ENCODE peak calls at places on chromosomes 12 and 14, in nine cellular contexts. T is stimulated activated CD4-positive, alpha-beta T cell treated with anti-CD3 and anti-CD28 coated beads, Interleukin-15, amount 100 ng/mL, for 1 hour; S is GM04504; N is activated CD8-positive, alpha-beta T cell treated with anti-CD3 and anti-CD28 coated beads, Interleukin-2, amount 10 ng/mL, durations not matched to agents 7 days and 5 days; U is endothelial cell; P is Ammon's horn; Q is M059J; Z is EL; X is CD8-positive, alpha-beta T cell. M is an unnamed sample.

GRCh38 chr14:21723431-21724045 is 49.9 kb upstream of the OR4E1 start:
- DNase-seq in Q (no peak), S (no peak), X (no peak), P (no peak), N (peak), Z (peak), U (peak), T (no peak), M (peak)

GRCh38 chr14:22263961-22264360 is 325.1 kb downstream of the DAD1 start:
- DNase-seq in Q (no peak), T (no peak), X (no peak), N (no peak), U (no peak), P (no peak), S (no peak), Z (no peak), M (no peak)

GRCh38 chr12:3593906-3594305 is 102.9 kb downstream of the PRMT8 start:
- DNase-seq in U (no peak), S (no peak), X (no peak), Q (no peak), P (no peak), Z (no peak), T (no peak), N (no peak), M (no peak)

GRCh38 chr12:31518680-31519227 is 72.2 kb downstream of the DENND5B start:
- DNase-seq in P (peak), U (no peak), T (no peak), Z (peak), S (peak), N (no peak), Q (peak), X (no peak), M (no peak)

GRCh38 chr14:55302367-55302766 is 31.1 kb downstream of the FBXO34 start:
- DNase-seq in Q (no peak), N (no peak), T (no peak), Z (no peak), P (no peak), S (no peak), U (no peak), X (no peak), M (no peak)

GRCh38 chr12:126811401-126811800 is 1455.6 kb upstream of the TMEM132C start:
- DNase-seq in Z (no peak), Q (no peak), S (no peak), T (no peak), X (no peak), U (no peak), N (no peak), P (no peak), M (no peak)

GRCh38 chr12:8648598-8649205 is 13.9 kb downstream of the MFAP5 start:
- DNase-seq in Z (no peak), S (no peak), Q (no peak), T (no peak), P (no peak), N (peak), U (no peak), X (no peak), M (no peak)

GRCh38 chr12:93710574-93710926 is 33.4 kb downstream of the CRADD start:
- DNase-seq in X (no peak), U (no peak), Q (no peak), T (no peak), N (no peak), S (no peak), Z (no peak), P (no peak), M (no peak)

GRCh38 chr12:77362871-77363270 is 297.5 kb upstream of the E2F7 start:
- DNase-seq in S (no peak), Z (no peak), X (no peak), Q (no peak), P (no peak), N (no peak), U (no peak), T (no peak), M (no peak)

GRCh38 chr12:19129121-19129485 is 430 bp upstream of the PLEKHA5 start:
- DNase-seq in S (no peak), P (no peak), Q (peak), T (no peak), N (no peak), X (no peak), U (no peak), Z (no peak), M (no peak)

GRCh38 chr12:129520736-129521135 is 383.1 kb downstream of the TMEM132D start:
- DNase-seq in X (no peak), Z (no peak), P (no peak), N (no peak), T (no peak), S (no peak), U (no peak), Q (no peak), M (no peak)

GRCh38 chr12:24478254-24478653 is 470.6 kb downstream of the BCAT1 start:
- DNase-seq in P (no peak), X (no peak), N (no peak), T (no peak), S (no peak), Q (no peak), U (no peak), Z (no peak), M (no peak)

GRCh38 chr14:34710744-34711143 is 3.6 kb downstream of the CFL2 start:
- DNase-seq in Z (peak), Q (no peak), S (no peak), X (no peak), N (no peak), P (no peak), T (no peak), U (no peak), M (no peak)

GRCh38 chr12:102913453-102914226 is 3.4 kb downstream of the PAH start:
- DNase-seq in S (no peak), Q (no peak), X (no peak), T (no peak), U (no peak), P (no peak), Z (no peak), N (no peak), M (no peak)

GRCh38 chr14:59483360-59483759 is 848 bp downstream of the L3HYPDH start:
- DNase-seq in U (no peak), Q (peak), X (no peak), T (no peak), P (peak), Z (peak), N (no peak), S (no peak), M (no peak)

GRCh38 chr12:110931315-110931728 is 10.9 kb upstream of the MYL2 start:
- DNase-seq in Q (peak), Z (no peak), U (no peak), X (no peak), N (no peak), T (no peak), P (no peak), S (no peak), M (no peak)

GRCh38 chr14:61569783-61570182 is 125.5 kb upstream of the HIF1A start:
- DNase-seq in U (no peak), S (peak), X (no peak), Z (peak), N (peak), Q (peak), T (no peak), P (no peak), M (peak)

GRCh38 chr14:93160353-93160801 is 24.3 kb downstream of the MOAP1 start:
- DNase-seq in N (peak), X (no peak), S (no peak), P (no peak), T (no peak), Q (peak), U (no peak), Z (peak), M (no peak)

GRCh38 chr12:119679081-119679480 is 11.1 kb downstream of the PRKAB1 start:
- DNase-seq in Q (no peak), X (no peak), P (no peak), T (no peak), Z (no peak), N (no peak), U (no peak), S (no peak), M (no peak)

GRCh38 chr12:124520258-124520657 is 47.2 kb downstream of the NCOR2 start:
- DNase-seq in Z (peak), Q (peak), X (no peak), P (no peak), U (no peak), N (no peak), S (no peak), T (no peak), M (no peak)

GRCh38 chr14:85280074-85280473 is 249.9 kb upstream of the FLRT2 start:
- DNase-seq in X (no peak), P (no peak), T (no peak), N (no peak), S (no peak), Q (no peak), Z (peak), U (no peak), M (no peak)

GRCh38 chr12:62282375-62282774 is 22.2 kb downstream of the USP15 start:
- DNase-seq in P (no peak), T (no peak), U (no peak), N (no peak), X (no peak), Q (no peak), Z (no peak), S (no peak), M (no peak)

GRCh38 chr14:37721976-37722659 is 126.7 kb downstream of the TTC6 start:
- DNase-seq in X (no peak), Z (peak), Q (no peak), S (no peak), N (no peak), T (no peak), P (no peak), U (no peak), M (no peak)

GRCh38 chr12:95118138-95118787 is 44.8 kb upstream of the NR2C1 start:
- DNase-seq in S (peak), Q (peak), X (no peak), T (no peak), U (no peak), Z (peak), N (no peak), P (no peak), M (no peak)

GRCh38 chr12:20030847-20031246 is 337.5 kb upstream of the PDE3A start:
- DNase-seq in X (no peak), N (no peak), P (no peak), Z (no peak), T (no peak), Q (no peak), S (no peak), U (no peak), M (no peak)

GRCh38 chr12:132248439-132249157 is 80.8 kb downstream of the GALNT9 start:
- DNase-seq in Q (no peak), T (no peak), Z (no peak), S (peak), U (no peak), N (no peak), X (no peak), P (peak), M (no peak)

GRCh38 chr12:76259660-76260389 is 88.4 kb downstream of the BBS10 start:
- DNase-seq in N (no peak), P (no peak), Q (peak), X (no peak), U (no peak), S (peak), Z (peak), T (no peak), M (no peak)

GRCh38 chr12:120761581-120761980 is 36.0 kb downstream of the ACADS start:
- DNase-seq in S (no peak), U (no peak), N (no peak), Z (no peak), X (no peak), Q (no peak), P (no peak), T (no peak), M (no peak)

GRCh38 chr14:85688024-85688423 is 158.1 kb downstream of the FLRT2 start:
- DNase-seq in U (no peak), N (no peak), P (no peak), Z (no peak), X (no peak), Q (no peak), S (no peak), T (no peak), M (no peak)

GRCh38 chr12:52865090-52865944 is 16.5 kb upstream of the KRT78 start:
- DNase-seq in N (peak), S (no peak), Q (peak), P (peak), U (peak), X (no peak), T (no peak), Z (peak), M (no peak)

GRCh38 chr12:3200779-3201738 is 123.9 kb downstream of the TSPAN9 start:
- DNase-seq in T (no peak), P (no peak), N (no peak), S (no peak), X (no peak), Q (no peak), Z (no peak), U (no peak), M (no peak)

GRCh38 chr12:120196363-120196762 is 1.8 kb upstream of the GCN1 start:
- DNase-seq in N (no peak), X (no peak), U (no peak), S (no peak), T (no peak), Z (peak), Q (no peak), P (no peak), M (no peak)

GRCh38 chr12:62915130-62915529 is 19.8 kb downstream of the PPM1H start:
- DNase-seq in X (no peak), S (no peak), Q (no peak), T (no peak), N (no peak), P (no peak), U (no peak), Z (no peak), M (no peak)

GRCh38 chr14:92589213-92589852 is 75.8 kb downstream of the RIN3 start:
- DNase-seq in X (no peak), Z (no peak), P (no peak), S (no peak), Q (no peak), T (no peak), U (no peak), N (no peak), M (no peak)

GRCh38 chr12:69988601-69989194 is 163.7 kb downstream of the MYRFL start:
- DNase-seq in T (no peak), Z (peak), U (no peak), X (no peak), Q (peak), S (peak), N (no peak), P (no peak), M (no peak)

GRCh38 chr12:117662620-117663395 is 301.4 kb upstream of the NOS1 start:
- DNase-seq in P (no peak), U (no peak), S (no peak), N (no peak), X (no peak), Z (peak), Q (peak), T (no peak), M (no peak)

M was measured in CD8-positive, alpha-beta memory T cell.